ENCODE peak calls at places on chromosomes 5 and 9, in five cellular contexts. One of them, this sample, is unnamed.

GRCh38 chr5:152995214-152995725 is 495.2 kb upstream of the GRIA1 start:
- DNase-seq in HepG2: no peak
- DNase-seq in WTC11: no peak
- DNase-seq in A549: no peak
- DNase-seq in IMR-90: no peak
- DNase-seq in this sample: no peak

GRCh38 chr9:35711501-35712428 is 20.2 kb downstream of the TLN1 start:
- DNase-seq in HepG2: no peak
- DNase-seq in WTC11: no peak
- DNase-seq in A549: no peak
- DNase-seq in IMR-90: no peak
- DNase-seq in this sample: no peak

GRCh38 chr5:134560698-134561097 is 35.2 kb downstream of the JADE2 start:
- DNase-seq in HepG2: no peak
- DNase-seq in WTC11: no peak
- DNase-seq in A549: no peak
- DNase-seq in IMR-90: no peak
- DNase-seq in this sample: no peak

GRCh38 chr9:108687360-108687981 is 168.3 kb downstream of the ACTL7B start:
- DNase-seq in HepG2: no peak
- DNase-seq in WTC11: no peak
- DNase-seq in A549: no peak
- DNase-seq in IMR-90: peak
- DNase-seq in this sample: no peak

GRCh38 chr9:114968710-114969109 is 38.3 kb upstream of the TNFSF8 start:
- DNase-seq in HepG2: no peak
- DNase-seq in WTC11: no peak
- DNase-seq in A549: no peak
- DNase-seq in IMR-90: peak
- DNase-seq in this sample: no peak

GRCh38 chr9:36315283-36315682 is 57.0 kb upstream of the GNE start:
- DNase-seq in HepG2: no peak
- DNase-seq in WTC11: no peak
- DNase-seq in A549: no peak
- DNase-seq in IMR-90: no peak
- DNase-seq in this sample: no peak

GRCh38 chr5:154440540-154440939 is 5.3 kb upstream of the SAP30L start:
- DNase-seq in HepG2: no peak
- DNase-seq in WTC11: no peak
- DNase-seq in A549: no peak
- DNase-seq in IMR-90: no peak
- DNase-seq in this sample: no peak

GRCh38 chr5:140391312-140391711 is 10.3 kb upstream of the ANKHD1 start:
- DNase-seq in HepG2: no peak
- DNase-seq in WTC11: no peak
- DNase-seq in A549: no peak
- DNase-seq in IMR-90: no peak
- DNase-seq in this sample: no peak

GRCh38 chr5:138287252-138287651 is 12.8 kb upstream of the GFRA3 start:
- DNase-seq in HepG2: no peak
- DNase-seq in WTC11: no peak
- DNase-seq in A549: no peak
- DNase-seq in IMR-90: no peak
- DNase-seq in this sample: no peak

GRCh38 chr5:99948850-99949249 is 586.3 kb upstream of the FAM174A start:
- DNase-seq in HepG2: no peak
- DNase-seq in WTC11: no peak
- DNase-seq in A549: no peak
- DNase-seq in IMR-90: no peak
- DNase-seq in this sample: no peak

GRCh38 chr9:112777914-112778313 is 27.4 kb downstream of the SNX30 start:
- DNase-seq in HepG2: no peak
- DNase-seq in WTC11: no peak
- DNase-seq in A549: no peak
- DNase-seq in IMR-90: peak
- DNase-seq in this sample: no peak

GRCh38 chr9:36721846-36722588 is 149.3 kb downstream of the MELK start:
- DNase-seq in HepG2: no peak
- DNase-seq in WTC11: no peak
- DNase-seq in A549: no peak
- DNase-seq in IMR-90: no peak
- DNase-seq in this sample: no peak

GRCh38 chr9:136399176-136400037 is 563 bp downstream of the SNAPC4 start:
- DNase-seq in HepG2: no peak
- DNase-seq in WTC11: peak
- DNase-seq in A549: no peak
- DNase-seq in IMR-90: no peak
- DNase-seq in this sample: peak

GRCh38 chr9:110531776-110532175 is 47.8 kb downstream of the SVEP1 start:
- DNase-seq in HepG2: no peak
- DNase-seq in WTC11: no peak
- DNase-seq in A549: no peak
- DNase-seq in IMR-90: peak
- DNase-seq in this sample: no peak

GRCh38 chr9:87850405-87850804 is 32.3 kb upstream of the SPATA31E1 start:
- DNase-seq in HepG2: no peak
- DNase-seq in WTC11: no peak
- DNase-seq in A549: no peak
- DNase-seq in IMR-90: peak
- DNase-seq in this sample: no peak

GRCh38 chr5:151885138-151885908 is 39.3 kb downstream of the GLRA1 start:
- DNase-seq in HepG2: no peak
- DNase-seq in WTC11: no peak
- DNase-seq in A549: no peak
- DNase-seq in IMR-90: no peak
- DNase-seq in this sample: no peak

GRCh38 chr5:142636093-142636492 is 49.8 kb downstream of the FGF1 start:
- DNase-seq in HepG2: no peak
- DNase-seq in WTC11: no peak
- DNase-seq in A549: no peak
- DNase-seq in IMR-90: no peak
- DNase-seq in this sample: peak

GRCh38 chr5:155616779-155617392 is 603.3 kb downstream of the KIF4B start:
- DNase-seq in HepG2: peak
- DNase-seq in WTC11: peak
- DNase-seq in A549: peak
- DNase-seq in IMR-90: no peak
- DNase-seq in this sample: peak

GRCh38 chr9:133184971-133185370 is 21.3 kb upstream of the GBGT1 start:
- DNase-seq in HepG2: peak
- DNase-seq in WTC11: no peak
- DNase-seq in A549: peak
- DNase-seq in IMR-90: peak
- DNase-seq in this sample: peak

GRCh38 chr5:20113031-20113685 is 125.2 kb upstream of the CDH18 start:
- DNase-seq in HepG2: no peak
- DNase-seq in WTC11: no peak
- DNase-seq in A549: no peak
- DNase-seq in IMR-90: no peak
- DNase-seq in this sample: no peak

GRCh38 chr9:89204811-89205210 is 26.2 kb upstream of the SHC3 start:
- DNase-seq in HepG2: no peak
- DNase-seq in WTC11: no peak
- DNase-seq in A549: no peak
- DNase-seq in IMR-90: no peak
- DNase-seq in this sample: no peak

GRCh38 chr9:89187950-89188349 is 9.3 kb upstream of the SHC3 start:
- DNase-seq in HepG2: no peak
- DNase-seq in WTC11: no peak
- DNase-seq in A549: no peak
- DNase-seq in IMR-90: no peak
- DNase-seq in this sample: no peak

GRCh38 chr5:1749346-1750124 is 50.1 kb downstream of the MRPL36 start:
- DNase-seq in HepG2: no peak
- DNase-seq in WTC11: peak
- DNase-seq in A549: no peak
- DNase-seq in IMR-90: no peak
- DNase-seq in this sample: no peak

GRCh38 chr9:23117621-23118020 is 671.0 kb downstream of the DMRTA1 start:
- DNase-seq in HepG2: no peak
- DNase-seq in WTC11: no peak
- DNase-seq in A549: no peak
- DNase-seq in IMR-90: peak
- DNase-seq in this sample: no peak

GRCh38 chr5:125235995-125236394 is 489.6 kb upstream of the ZNF608 start:
- DNase-seq in HepG2: no peak
- DNase-seq in WTC11: no peak
- DNase-seq in A549: no peak
- DNase-seq in IMR-90: no peak
- DNase-seq in this sample: no peak

GRCh38 chr5:54360089-54360488 is 49.7 kb upstream of the ARL15 start:
- DNase-seq in HepG2: no peak
- DNase-seq in WTC11: no peak
- DNase-seq in A549: peak
- DNase-seq in IMR-90: peak
- DNase-seq in this sample: no peak

GRCh38 chr5:143908959-143909358 is 97.0 kb downstream of the HMHB1 start:
- DNase-seq in HepG2: no peak
- DNase-seq in WTC11: no peak
- DNase-seq in A549: no peak
- DNase-seq in IMR-90: no peak
- DNase-seq in this sample: no peak
- TF ChIP-seq USF2 in HepG2: no peak
- TF ChIP-seq USF2 in WTC11: no peak
- TF ChIP-seq USF2 in A549: no peak
- TF ChIP-seq USF2 in IMR-90: no peak
- TF ChIP-seq USF2 in this sample: no peak

GRCh38 chr9:116234091-116234490 is 80.5 kb downstream of the PAPPA start:
- DNase-seq in HepG2: no peak
- DNase-seq in WTC11: no peak
- DNase-seq in A549: peak
- DNase-seq in IMR-90: peak
- DNase-seq in this sample: peak

GRCh38 chr9:116238751-116239340 is 85.3 kb downstream of the PAPPA start:
- DNase-seq in HepG2: no peak
- DNase-seq in WTC11: no peak
- DNase-seq in A549: no peak
- DNase-seq in IMR-90: peak
- DNase-seq in this sample: no peak

GRCh38 chr9:116237456-116237855 is 83.9 kb downstream of the PAPPA start:
- DNase-seq in HepG2: no peak
- DNase-seq in WTC11: no peak
- DNase-seq in A549: no peak
- DNase-seq in IMR-90: no peak
- DNase-seq in this sample: no peak

GRCh38 chr9:116233160-116233530 is 79.6 kb downstream of the PAPPA start:
- DNase-seq in HepG2: no peak
- DNase-seq in WTC11: no peak
- DNase-seq in A549: no peak
- DNase-seq in IMR-90: no peak
- DNase-seq in this sample: no peak

DNA sequence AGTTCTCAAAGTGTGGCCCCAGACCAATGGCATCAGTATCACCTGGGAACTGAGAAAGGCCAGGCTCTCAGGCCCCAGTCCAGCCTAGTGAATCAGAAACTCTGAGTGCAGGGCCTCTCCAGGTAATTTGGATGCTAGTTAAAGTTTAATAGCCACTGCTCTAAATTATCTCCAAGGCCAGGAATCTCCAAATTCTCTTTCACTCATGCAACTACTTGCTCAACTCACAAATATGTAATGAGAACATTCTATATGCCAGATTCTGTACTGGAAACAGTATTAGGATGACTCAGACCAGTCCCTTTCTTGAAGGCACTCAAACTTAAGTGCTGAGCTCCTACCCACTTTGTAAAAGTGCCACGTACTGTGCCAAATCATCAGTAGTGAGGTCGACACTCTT is 84.6 kb downstream of the PAPPA start:
- DNase-seq in HepG2: no peak
- DNase-seq in WTC11: no peak
- DNase-seq in A549: peak
- DNase-seq in IMR-90: peak
- DNase-seq in this sample: no peak
- TF ChIP-seq USF2 in HepG2: no peak
- TF ChIP-seq USF2 in WTC11: no peak
- TF ChIP-seq USF2 in A549: no peak
- TF ChIP-seq USF2 in IMR-90: no peak
- TF ChIP-seq USF2 in this sample: no peak

DNA sequence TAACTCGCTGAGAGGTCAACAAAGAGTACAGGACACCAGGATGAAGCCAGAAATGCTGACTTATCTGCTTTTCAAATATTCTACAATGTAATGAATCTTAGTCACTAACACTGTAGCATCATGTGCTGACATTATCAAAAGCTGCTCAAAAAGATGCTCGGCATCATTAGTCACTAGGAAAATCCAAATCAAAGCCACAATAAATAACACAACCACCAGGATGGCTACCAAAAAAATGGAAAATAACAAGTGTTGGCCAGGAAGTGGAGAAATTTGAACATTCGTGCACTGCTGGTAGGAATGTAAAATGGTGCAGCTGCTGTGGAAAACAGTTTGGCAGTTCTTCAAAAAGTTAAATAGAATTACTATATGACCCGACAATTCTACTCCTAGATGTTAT is 269.1 kb downstream of the GLIS3 start:
- DNase-seq in HepG2: peak
- DNase-seq in WTC11: no peak
- DNase-seq in A549: no peak
- DNase-seq in IMR-90: no peak
- DNase-seq in this sample: no peak
- TF ChIP-seq USF2 in HepG2: no peak
- TF ChIP-seq USF2 in WTC11: no peak
- TF ChIP-seq USF2 in A549: no peak
- TF ChIP-seq USF2 in IMR-90: no peak
- TF ChIP-seq USF2 in this sample: no peak

GRCh38 chr5:177392765-177393164 is 7.7 kb downstream of the PFN3 start:
- DNase-seq in HepG2: no peak
- DNase-seq in WTC11: no peak
- DNase-seq in A549: no peak
- DNase-seq in IMR-90: no peak
- DNase-seq in this sample: no peak
- TF ChIP-seq USF2 in HepG2: no peak
- TF ChIP-seq USF2 in WTC11: no peak
- TF ChIP-seq USF2 in A549: no peak
- TF ChIP-seq USF2 in IMR-90: no peak
- TF ChIP-seq USF2 in this sample: no peak

GRCh38 chr9:4812872-4813271 is 20.1 kb downstream of the RCL1 start:
- DNase-seq in HepG2: no peak
- DNase-seq in WTC11: no peak
- DNase-seq in A549: no peak
- DNase-seq in IMR-90: no peak
- DNase-seq in this sample: no peak
- TF ChIP-seq USF2 in HepG2: no peak
- TF ChIP-seq USF2 in WTC11: no peak
- TF ChIP-seq USF2 in A549: no peak
- TF ChIP-seq USF2 in IMR-90: no peak
- TF ChIP-seq USF2 in this sample: no peak

GRCh38 chr9:134192951-134193731 is 28.8 kb upstream of the RNU6ATAC start:
- DNase-seq in HepG2: no peak
- DNase-seq in WTC11: no peak
- DNase-seq in A549: no peak
- DNase-seq in IMR-90: no peak
- DNase-seq in this sample: peak
- TF ChIP-seq USF2 in HepG2: no peak
- TF ChIP-seq USF2 in WTC11: no peak
- TF ChIP-seq USF2 in A549: no peak
- TF ChIP-seq USF2 in IMR-90: no peak
- TF ChIP-seq USF2 in this sample: no peak

This sample was measured in SK-N-SH.